ENCODE peak calls at places on chromosomes 11 and 22, in ten cellular contexts. One of them, this sample, is unnamed.

GRCh38 chr11:63512816-63513215 is 6.9 kb downstream of the LGALS12 start:
- ATAC-seq in CD4-positive, alpha-beta T cell: no peak
- ATAC-seq in foreskin keratinocyte: no peak
- ATAC-seq in naive B cell: no peak
- ATAC-seq in left lung: no peak
- ATAC-seq in effector memory CD8-positive, alpha-beta T cell: no peak
- ATAC-seq in Right ventricle myocardium inferior: no peak
- ATAC-seq in activated naive CD8-positive, alpha-beta T cell treated with anti-CD3 and anti-CD28 coated beads, Interleukin-2, amount 50 U/mL, for 24 hours: no peak
- ATAC-seq in activated CD8-positive, alpha-beta T cell treated with anti-CD3 and anti-CD28 coated beads for 36 hours: no peak
- ATAC-seq in lower lobe of right lung: no peak
- ATAC-seq in this sample: no peak

GRCh38 chr11:26191193-26191592 is 140.7 kb upstream of the ANO3 start:
- ATAC-seq in CD4-positive, alpha-beta T cell: no peak
- ATAC-seq in foreskin keratinocyte: no peak
- ATAC-seq in naive B cell: peak
- ATAC-seq in left lung: no peak
- ATAC-seq in effector memory CD8-positive, alpha-beta T cell: no peak
- ATAC-seq in Right ventricle myocardium inferior: no peak
- ATAC-seq in activated naive CD8-positive, alpha-beta T cell treated with anti-CD3 and anti-CD28 coated beads, Interleukin-2, amount 50 U/mL, for 24 hours: no peak
- ATAC-seq in activated CD8-positive, alpha-beta T cell treated with anti-CD3 and anti-CD28 coated beads for 36 hours: no peak
- ATAC-seq in lower lobe of right lung: no peak
- ATAC-seq in this sample: no peak

GRCh38 chr11:19092342-19092741 is 24.6 kb upstream of the ZDHHC13 start:
- ATAC-seq in CD4-positive, alpha-beta T cell: no peak
- ATAC-seq in foreskin keratinocyte: no peak
- ATAC-seq in naive B cell: no peak
- ATAC-seq in left lung: no peak
- ATAC-seq in effector memory CD8-positive, alpha-beta T cell: no peak
- ATAC-seq in Right ventricle myocardium inferior: no peak
- ATAC-seq in activated naive CD8-positive, alpha-beta T cell treated with anti-CD3 and anti-CD28 coated beads, Interleukin-2, amount 50 U/mL, for 24 hours: no peak
- ATAC-seq in activated CD8-positive, alpha-beta T cell treated with anti-CD3 and anti-CD28 coated beads for 36 hours: no peak
- ATAC-seq in lower lobe of right lung: no peak
- ATAC-seq in this sample: no peak

GRCh38 chr22:43848366-43849171 is 13.7 kb downstream of the SULT4A1 start:
- ATAC-seq in CD4-positive, alpha-beta T cell: no peak
- ATAC-seq in foreskin keratinocyte: no peak
- ATAC-seq in naive B cell: no peak
- ATAC-seq in left lung: peak
- ATAC-seq in effector memory CD8-positive, alpha-beta T cell: no peak
- ATAC-seq in Right ventricle myocardium inferior: peak
- ATAC-seq in activated naive CD8-positive, alpha-beta T cell treated with anti-CD3 and anti-CD28 coated beads, Interleukin-2, amount 50 U/mL, for 24 hours: no peak
- ATAC-seq in activated CD8-positive, alpha-beta T cell treated with anti-CD3 and anti-CD28 coated beads for 36 hours: no peak
- ATAC-seq in lower lobe of right lung: no peak
- ATAC-seq in this sample: peak

GRCh38 chr11:102935514-102935913 is 20.0 kb downstream of the MMP13 start:
- ATAC-seq in CD4-positive, alpha-beta T cell: no peak
- ATAC-seq in foreskin keratinocyte: no peak
- ATAC-seq in naive B cell: no peak
- ATAC-seq in left lung: no peak
- ATAC-seq in effector memory CD8-positive, alpha-beta T cell: no peak
- ATAC-seq in Right ventricle myocardium inferior: no peak
- ATAC-seq in activated naive CD8-positive, alpha-beta T cell treated with anti-CD3 and anti-CD28 coated beads, Interleukin-2, amount 50 U/mL, for 24 hours: no peak
- ATAC-seq in activated CD8-positive, alpha-beta T cell treated with anti-CD3 and anti-CD28 coated beads for 36 hours: peak
- ATAC-seq in lower lobe of right lung: no peak
- ATAC-seq in this sample: no peak

GRCh38 chr11:68340003-68340767 is 27.8 kb downstream of the LRP5 start:
- ATAC-seq in CD4-positive, alpha-beta T cell: peak
- ATAC-seq in foreskin keratinocyte: no peak
- ATAC-seq in naive B cell: no peak
- ATAC-seq in left lung: no peak
- ATAC-seq in effector memory CD8-positive, alpha-beta T cell: peak
- ATAC-seq in Right ventricle myocardium inferior: no peak
- ATAC-seq in activated naive CD8-positive, alpha-beta T cell treated with anti-CD3 and anti-CD28 coated beads, Interleukin-2, amount 50 U/mL, for 24 hours: peak
- ATAC-seq in activated CD8-positive, alpha-beta T cell treated with anti-CD3 and anti-CD28 coated beads for 36 hours: peak
- ATAC-seq in lower lobe of right lung: no peak
- ATAC-seq in this sample: no peak

GRCh38 chr11:134367781-134368180 is 36.0 kb downstream of the GLB1L2 start:
- ATAC-seq in CD4-positive, alpha-beta T cell: no peak
- ATAC-seq in foreskin keratinocyte: no peak
- ATAC-seq in naive B cell: no peak
- ATAC-seq in left lung: no peak
- ATAC-seq in effector memory CD8-positive, alpha-beta T cell: no peak
- ATAC-seq in Right ventricle myocardium inferior: no peak
- ATAC-seq in activated naive CD8-positive, alpha-beta T cell treated with anti-CD3 and anti-CD28 coated beads, Interleukin-2, amount 50 U/mL, for 24 hours: no peak
- ATAC-seq in activated CD8-positive, alpha-beta T cell treated with anti-CD3 and anti-CD28 coated beads for 36 hours: no peak
- ATAC-seq in lower lobe of right lung: no peak
- ATAC-seq in this sample: no peak

GRCh38 chr11:71486320-71486719 is 33.3 kb downstream of the NADSYN1 start:
- ATAC-seq in CD4-positive, alpha-beta T cell: no peak
- ATAC-seq in foreskin keratinocyte: no peak
- ATAC-seq in naive B cell: no peak
- ATAC-seq in left lung: no peak
- ATAC-seq in effector memory CD8-positive, alpha-beta T cell: no peak
- ATAC-seq in Right ventricle myocardium inferior: no peak
- ATAC-seq in activated naive CD8-positive, alpha-beta T cell treated with anti-CD3 and anti-CD28 coated beads, Interleukin-2, amount 50 U/mL, for 24 hours: no peak
- ATAC-seq in activated CD8-positive, alpha-beta T cell treated with anti-CD3 and anti-CD28 coated beads for 36 hours: no peak
- ATAC-seq in lower lobe of right lung: no peak
- ATAC-seq in this sample: no peak

GRCh38 chr11:77379253-77379652 is 77.8 kb upstream of the GDPD4 start:
- ATAC-seq in CD4-positive, alpha-beta T cell: no peak
- ATAC-seq in foreskin keratinocyte: no peak
- ATAC-seq in naive B cell: no peak
- ATAC-seq in left lung: no peak
- ATAC-seq in effector memory CD8-positive, alpha-beta T cell: no peak
- ATAC-seq in Right ventricle myocardium inferior: no peak
- ATAC-seq in activated naive CD8-positive, alpha-beta T cell treated with anti-CD3 and anti-CD28 coated beads, Interleukin-2, amount 50 U/mL, for 24 hours: no peak
- ATAC-seq in activated CD8-positive, alpha-beta T cell treated with anti-CD3 and anti-CD28 coated beads for 36 hours: no peak
- ATAC-seq in lower lobe of right lung: no peak
- ATAC-seq in this sample: peak

GRCh38 chr11:35234836-35235235 is 95.9 kb downstream of the CD44 start:
- ATAC-seq in CD4-positive, alpha-beta T cell: no peak
- ATAC-seq in foreskin keratinocyte: no peak
- ATAC-seq in naive B cell: no peak
- ATAC-seq in left lung: no peak
- ATAC-seq in effector memory CD8-positive, alpha-beta T cell: no peak
- ATAC-seq in Right ventricle myocardium inferior: no peak
- ATAC-seq in activated naive CD8-positive, alpha-beta T cell treated with anti-CD3 and anti-CD28 coated beads, Interleukin-2, amount 50 U/mL, for 24 hours: no peak
- ATAC-seq in activated CD8-positive, alpha-beta T cell treated with anti-CD3 and anti-CD28 coated beads for 36 hours: no peak
- ATAC-seq in lower lobe of right lung: no peak
- ATAC-seq in this sample: no peak

GRCh38 chr22:37147186-37147990 is 2.3 kb downstream of the IL2RB start:
- ATAC-seq in CD4-positive, alpha-beta T cell: no peak
- ATAC-seq in foreskin keratinocyte: no peak
- ATAC-seq in naive B cell: no peak
- ATAC-seq in left lung: no peak
- ATAC-seq in effector memory CD8-positive, alpha-beta T cell: no peak
- ATAC-seq in Right ventricle myocardium inferior: no peak
- ATAC-seq in activated naive CD8-positive, alpha-beta T cell treated with anti-CD3 and anti-CD28 coated beads, Interleukin-2, amount 50 U/mL, for 24 hours: peak
- ATAC-seq in activated CD8-positive, alpha-beta T cell treated with anti-CD3 and anti-CD28 coated beads for 36 hours: no peak
- ATAC-seq in lower lobe of right lung: no peak
- ATAC-seq in this sample: no peak

GRCh38 chr22:25100402-25100801 is 99.3 kb upstream of the CRYBB3 start:
- ATAC-seq in CD4-positive, alpha-beta T cell: no peak
- ATAC-seq in foreskin keratinocyte: no peak
- ATAC-seq in naive B cell: no peak
- ATAC-seq in left lung: no peak
- ATAC-seq in effector memory CD8-positive, alpha-beta T cell: no peak
- ATAC-seq in Right ventricle myocardium inferior: no peak
- ATAC-seq in activated naive CD8-positive, alpha-beta T cell treated with anti-CD3 and anti-CD28 coated beads, Interleukin-2, amount 50 U/mL, for 24 hours: no peak
- ATAC-seq in activated CD8-positive, alpha-beta T cell treated with anti-CD3 and anti-CD28 coated beads for 36 hours: no peak
- ATAC-seq in lower lobe of right lung: no peak
- ATAC-seq in this sample: no peak

GRCh38 chr11:109000531-109000930 is 335.7 kb downstream of the DDX10 start:
- ATAC-seq in CD4-positive, alpha-beta T cell: no peak
- ATAC-seq in foreskin keratinocyte: no peak
- ATAC-seq in naive B cell: no peak
- ATAC-seq in left lung: no peak
- ATAC-seq in effector memory CD8-positive, alpha-beta T cell: no peak
- ATAC-seq in Right ventricle myocardium inferior: no peak
- ATAC-seq in activated naive CD8-positive, alpha-beta T cell treated with anti-CD3 and anti-CD28 coated beads, Interleukin-2, amount 50 U/mL, for 24 hours: no peak
- ATAC-seq in activated CD8-positive, alpha-beta T cell treated with anti-CD3 and anti-CD28 coated beads for 36 hours: no peak
- ATAC-seq in lower lobe of right lung: no peak
- ATAC-seq in this sample: no peak

GRCh38 chr22:44441401-44442185 is 56.4 kb downstream of the RTL6 start:
- ATAC-seq in CD4-positive, alpha-beta T cell: no peak
- ATAC-seq in foreskin keratinocyte: no peak
- ATAC-seq in naive B cell: no peak
- ATAC-seq in left lung: no peak
- ATAC-seq in effector memory CD8-positive, alpha-beta T cell: no peak
- ATAC-seq in Right ventricle myocardium inferior: no peak
- ATAC-seq in activated naive CD8-positive, alpha-beta T cell treated with anti-CD3 and anti-CD28 coated beads, Interleukin-2, amount 50 U/mL, for 24 hours: no peak
- ATAC-seq in activated CD8-positive, alpha-beta T cell treated with anti-CD3 and anti-CD28 coated beads for 36 hours: no peak
- ATAC-seq in lower lobe of right lung: no peak
- ATAC-seq in this sample: no peak

GRCh38 chr11:119152043-119152442 is 3.2 kb downstream of the ABCG4 start:
- ATAC-seq in CD4-positive, alpha-beta T cell: no peak
- ATAC-seq in foreskin keratinocyte: no peak
- ATAC-seq in naive B cell: no peak
- ATAC-seq in left lung: no peak
- ATAC-seq in effector memory CD8-positive, alpha-beta T cell: no peak
- ATAC-seq in Right ventricle myocardium inferior: no peak
- ATAC-seq in activated naive CD8-positive, alpha-beta T cell treated with anti-CD3 and anti-CD28 coated beads, Interleukin-2, amount 50 U/mL, for 24 hours: no peak
- ATAC-seq in activated CD8-positive, alpha-beta T cell treated with anti-CD3 and anti-CD28 coated beads for 36 hours: no peak
- ATAC-seq in lower lobe of right lung: no peak
- ATAC-seq in this sample: no peak

GRCh38 chr11:122791836-122792235 is 46.5 kb upstream of the CRTAM start:
- ATAC-seq in CD4-positive, alpha-beta T cell: no peak
- ATAC-seq in foreskin keratinocyte: peak
- ATAC-seq in naive B cell: no peak
- ATAC-seq in left lung: peak
- ATAC-seq in effector memory CD8-positive, alpha-beta T cell: no peak
- ATAC-seq in Right ventricle myocardium inferior: no peak
- ATAC-seq in activated naive CD8-positive, alpha-beta T cell treated with anti-CD3 and anti-CD28 coated beads, Interleukin-2, amount 50 U/mL, for 24 hours: no peak
- ATAC-seq in activated CD8-positive, alpha-beta T cell treated with anti-CD3 and anti-CD28 coated beads for 36 hours: no peak
- ATAC-seq in lower lobe of right lung: no peak
- ATAC-seq in this sample: peak

GRCh38 chr11:75510011-75510595 is 15.6 kb downstream of the GDPD5 start:
- ATAC-seq in CD4-positive, alpha-beta T cell: no peak
- ATAC-seq in foreskin keratinocyte: no peak
- ATAC-seq in naive B cell: no peak
- ATAC-seq in left lung: peak
- ATAC-seq in effector memory CD8-positive, alpha-beta T cell: no peak
- ATAC-seq in Right ventricle myocardium inferior: no peak
- ATAC-seq in activated naive CD8-positive, alpha-beta T cell treated with anti-CD3 and anti-CD28 coated beads, Interleukin-2, amount 50 U/mL, for 24 hours: no peak
- ATAC-seq in activated CD8-positive, alpha-beta T cell treated with anti-CD3 and anti-CD28 coated beads for 36 hours: no peak
- ATAC-seq in lower lobe of right lung: peak
- ATAC-seq in this sample: no peak

GRCh38 chr11:60780065-60780464 is 5.1 kb upstream of the MS4A10 start:
- ATAC-seq in CD4-positive, alpha-beta T cell: no peak
- ATAC-seq in foreskin keratinocyte: no peak
- ATAC-seq in naive B cell: no peak
- ATAC-seq in left lung: no peak
- ATAC-seq in effector memory CD8-positive, alpha-beta T cell: no peak
- ATAC-seq in Right ventricle myocardium inferior: no peak
- ATAC-seq in activated naive CD8-positive, alpha-beta T cell treated with anti-CD3 and anti-CD28 coated beads, Interleukin-2, amount 50 U/mL, for 24 hours: no peak
- ATAC-seq in activated CD8-positive, alpha-beta T cell treated with anti-CD3 and anti-CD28 coated beads for 36 hours: no peak
- ATAC-seq in lower lobe of right lung: no peak
- ATAC-seq in this sample: no peak